ENCODE peak calls at places on chromosome 1, in six cellular contexts. L is GM12878, G is A549, M is upper lobe of left lung, J is K562, K is HepG2. T is an unnamed sample.

GRCh38 chr1:156164465-156164831 is 11.1 kb downstream of the SEMA4A start:
- ATAC-seq in J (no peak), L (no peak), M (no peak), K (no peak), G (no peak), T (no peak)

GRCh38 chr1:112375701-112376100 is 20.3 kb upstream of the CTTNBP2NL start:
- ATAC-seq in L (no peak), G (no peak), M (no peak), K (no peak), J (no peak), T (no peak)

GRCh38 chr1:116940809-116941640 is 31.3 kb downstream of the PTGFRN start:
- ATAC-seq in M (no peak), G (no peak), K (no peak), L (no peak), J (no peak), T (no peak)

GRCh38 chr1:213977486-213977842 is 10.3 kb upstream of the PROX1 start:
- ATAC-seq in L (no peak), G (no peak), J (no peak), M (no peak), K (peak; percentile 80), T (peak; percentile 25)

GRCh38 chr1:28917757-28918118 is 3.4 kb downstream of the EPB41 start:
- ATAC-seq in J (no peak), M (no peak), K (no peak), G (no peak), L (no peak), T (no peak)

GRCh38 chr1:167936930-167937708 is at the start of gene MPC2:
- ATAC-seq in M (peak; percentile 20), J (peak; percentile 67), L (peak; percentile 30), K (peak; percentile 50), G (peak; percentile 36), T (peak; percentile 1)

GRCh38 chr1:16367968-16368910 is 1.2 kb downstream of the SZRD1 start:
- ATAC-seq in M (no peak), G (peak; percentile 49), L (no peak), J (peak; percentile 50), K (no peak), T (peak; percentile 1)

GRCh38 chr1:28887835-28888682 is 26.3 kb upstream of the EPB41 start:
- ATAC-seq in M (no peak), K (peak; percentile 47), J (peak; percentile 13), L (no peak), G (no peak), T (no peak)

GRCh38 chr1:173097001-173097400 is 46.3 kb upstream of the TNFSF18 start:
- ATAC-seq in G (no peak), J (no peak), K (no peak), M (no peak), L (no peak), T (no peak)

GRCh38 chr1:25873120-25873519 is 2.4 kb downstream of the PAQR7 start:
- ATAC-seq in G (no peak), K (peak; percentile 8), M (no peak), L (peak; percentile 60), J (no peak), T (no peak)

GRCh38 chr1:147664206-147664605 is 6.1 kb downstream of the ACP6 start:
- ATAC-seq in G (no peak), J (no peak), K (no peak), M (no peak), L (no peak), T (no peak)

GRCh38 chr1:8358897-8359616 is 41.1 kb downstream of the SLC45A1 start:
- ATAC-seq in J (no peak), L (no peak), G (no peak), K (no peak), M (no peak), T (no peak)

GRCh38 chr1:214677945-214678344 is 75.0 kb downstream of the CENPF start:
- ATAC-seq in J (no peak), K (peak; percentile 65), G (no peak), M (no peak), L (no peak), T (no peak)

GRCh38 chr1:24803987-24804530 is 58.8 kb downstream of the CLIC4 start:
- ATAC-seq in M (no peak), K (no peak), G (no peak), J (peak; percentile 61), L (no peak), T (no peak)

GRCh38 chr1:214028999-214029406 is 41.2 kb downstream of the PROX1 start:
- ATAC-seq in J (no peak), G (no peak), M (no peak), L (no peak), K (peak; percentile 80), T (no peak)

GRCh38 chr1:53361541-53361961 is 33.7 kb upstream of the LRP8 start:
- ATAC-seq in G (no peak), L (no peak), J (no peak), M (peak; percentile 8), K (no peak), T (no peak)

GRCh38 chr1:212753766-212754165 is 37.8 kb downstream of the NSL1 start:
- ATAC-seq in J (no peak), L (peak; percentile 23), G (no peak), K (no peak), M (no peak), T (no peak)

GRCh38 chr1:219837274-219837993 is 90.9 kb downstream of the SLC30A10 start:
- ATAC-seq in M (no peak), G (peak; percentile 86), K (peak; percentile 87), L (peak; percentile 68), J (peak; percentile 95), T (no peak)

GRCh38 chr1:41122851-41123518 is 101.5 kb upstream of the SLFNL1 start:
- ATAC-seq in M (no peak), G (peak; percentile 68), L (peak; percentile 73), J (peak; percentile 91), K (peak; percentile 98), T (no peak)

GRCh38 chr1:184143449-184143848 is 91.9 kb downstream of the TSEN15 start:
- ATAC-seq in M (no peak), K (no peak), J (peak; percentile 81), L (no peak), G (no peak), T (no peak)

GRCh38 chr1:192808588-192809285 is at the start of gene RGS2:
- ATAC-seq in M (peak; percentile 98), G (peak; percentile 91), J (peak; percentile 99), L (peak; percentile 93), K (peak; percentile 98), T (peak; percentile 96)

GRCh38 chr1:192807968-192808587 is 761 bp upstream of the RGS2 start:
- ATAC-seq in J (no peak), G (peak; percentile 25), K (no peak), M (no peak), L (no peak), T (no peak)

GRCh38 chr1:192803501-192803900 is 5.3 kb upstream of the RGS2 start:
- ATAC-seq in K (no peak), L (no peak), J (no peak), G (no peak), M (no peak), T (no peak)

GRCh38 chr1:192807221-192807967 is 1.4 kb upstream of the RGS2 start:
- ATAC-seq in K (no peak), M (no peak), J (no peak), G (no peak), L (peak; percentile 49), T (no peak)

DNA sequence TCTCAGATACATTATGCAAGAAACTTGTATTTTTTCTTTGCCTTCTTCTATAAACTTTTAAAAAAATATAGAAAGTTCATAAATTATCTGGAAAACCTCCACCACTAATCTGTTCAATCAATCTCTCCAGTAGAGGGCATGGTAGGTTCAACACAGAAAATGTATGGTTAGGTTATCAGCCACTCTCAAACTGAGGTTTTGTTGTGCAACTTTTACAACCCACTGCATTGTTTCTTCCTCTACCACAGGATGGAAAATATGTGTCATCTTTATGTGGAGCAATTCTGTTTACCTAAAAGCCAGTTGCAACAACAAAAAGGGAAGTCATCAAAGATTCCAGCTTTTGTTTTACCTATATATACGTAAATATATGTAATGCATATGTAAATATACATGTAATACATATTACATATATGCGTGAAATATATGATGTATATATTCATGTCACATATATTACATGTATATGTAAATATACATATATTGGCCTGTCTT is 3.0 kb upstream of the RGS2 start:
- ATAC-seq in M (peak; percentile 68), G (no peak), L (peak; percentile 31), K (no peak), J (peak; percentile 19), T (no peak)
- TF ChIP-seq EP300 in M (peak; percentile 69), G (no peak), L (no peak), K (peak; percentile 49), J (no peak), T (no peak)

DNA sequence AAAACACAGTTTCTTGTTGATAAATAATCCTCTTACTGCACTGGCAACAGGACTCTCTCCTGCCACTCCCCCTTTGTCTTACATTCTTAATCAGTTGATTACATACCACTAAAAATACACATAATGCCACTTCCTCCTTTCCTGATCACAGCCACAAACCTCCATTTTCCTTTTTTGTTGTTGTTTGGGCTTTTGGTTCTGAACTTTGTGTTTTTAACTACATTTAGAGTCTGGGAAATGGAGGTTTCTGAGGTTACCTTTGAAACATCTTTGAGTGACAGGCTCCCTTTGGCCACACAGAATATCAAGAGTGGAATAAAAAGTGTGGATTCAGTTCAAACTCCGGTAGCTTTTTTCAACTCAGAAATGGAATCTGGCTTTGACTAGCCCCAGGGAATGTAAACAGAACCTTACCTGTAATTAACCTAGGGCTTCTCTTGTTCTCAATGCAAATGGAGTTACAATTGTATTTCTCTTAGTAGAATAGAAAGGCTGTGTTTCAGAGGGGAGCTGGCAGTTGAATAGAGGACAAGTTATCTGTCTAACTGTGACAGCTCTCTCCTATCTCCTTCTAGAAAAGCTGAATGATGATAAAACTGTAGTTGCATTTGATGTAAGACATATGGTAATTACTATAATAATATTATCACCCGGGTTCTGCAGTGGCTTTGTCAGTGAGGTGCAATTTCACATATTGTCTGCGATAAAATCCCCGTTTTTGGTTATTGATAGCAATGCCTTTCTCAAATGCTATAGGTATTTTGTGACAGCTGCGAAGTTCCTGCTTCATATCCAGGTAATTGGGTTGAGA is 66.8 kb downstream of the ST6GALNAC5 start:
- ATAC-seq in L (peak; percentile 53), K (no peak), G (no peak), M (no peak), J (no peak), T (no peak)
- TF ChIP-seq EP300 in L (no peak), K (no peak), G (no peak), M (no peak), J (no peak), T (no peak)

DNA sequence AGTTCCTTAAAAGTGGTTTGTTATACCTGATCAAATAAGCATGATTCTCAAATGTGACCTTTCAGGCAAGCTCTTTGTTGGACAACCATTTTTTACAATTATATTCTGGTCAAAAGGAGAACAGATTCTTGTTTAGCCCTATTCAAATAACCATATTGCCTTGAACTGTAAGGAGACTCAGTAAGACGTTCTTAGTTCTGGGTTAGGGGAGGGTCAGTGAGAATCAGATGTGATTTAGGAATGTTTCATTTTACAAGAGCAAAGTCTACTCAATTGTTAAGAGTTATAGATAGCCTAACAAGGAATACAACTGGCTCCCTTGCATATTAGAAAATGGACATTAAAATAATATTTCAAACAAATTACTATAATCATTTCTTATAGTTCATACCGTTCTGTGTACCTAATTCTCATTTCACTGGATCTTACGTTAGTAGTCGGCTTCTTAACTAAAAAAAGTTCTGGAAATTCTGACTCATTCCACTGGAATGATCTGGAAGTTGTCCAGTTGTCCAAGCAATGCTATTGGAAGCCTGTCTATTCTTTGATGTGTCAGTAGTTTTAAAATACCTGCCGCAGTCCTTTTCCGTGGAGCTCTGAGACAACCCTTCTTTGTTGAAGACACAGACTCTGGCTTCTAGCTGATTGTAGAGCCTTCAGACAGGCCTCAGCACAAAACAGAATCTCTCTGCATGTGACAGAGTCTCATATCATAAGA is 88.8 kb downstream of the MAST2 start:
- ATAC-seq in J (no peak), M (peak; percentile 55), K (peak; percentile 63), G (peak; percentile 74), L (no peak), T (peak; percentile 84)
- TF ChIP-seq EP300 in J (no peak), M (no peak), K (no peak), G (no peak), L (no peak), T (peak; percentile 66)

GRCh38 chr1:115475252-115475651 is 137.2 kb upstream of the NGF start:
- ATAC-seq in K (no peak), M (no peak), G (no peak), L (no peak), J (no peak), T (no peak)
- TF ChIP-seq EP300 in K (no peak), M (no peak), G (no peak), L (no peak), J (no peak), T (no peak)

T was measured in gastroesophageal sphincter.